ENCODE peak calls at places on chromosomes 3 and 15, in six cellular contexts. X is retina, O is posterior vena cava, E is mesenteric fat pad, V is aorta, W is ACHN. D is an unnamed sample.

GRCh38 chr3:70849911-70850699 is 537.7 kb upstream of the MDFIC2 start:
- DNase-seq in X (no peak), O (no peak), E (no peak), V (no peak), W (peak; percentile 79), D (peak; percentile 72)

GRCh38 chr3:194633349-194634004 is at the start of gene TMEM44:
- DNase-seq in X (peak; percentile 94), O (peak; percentile 89), E (peak; percentile 93), V (peak; percentile 88), W (peak; percentile 83), D (peak; percentile 81)

GRCh38 chr15:36907295-36907694 is 193.1 kb downstream of the MEIS2 start:
- DNase-seq in X (no peak), O (no peak), E (no peak), V (no peak), W (no peak), D (no peak)

GRCh38 chr3:51779137-51779536 is at the start of gene IQCF6:
- DNase-seq in X (no peak), O (no peak), E (no peak), V (no peak), W (no peak), D (no peak)

GRCh38 chr3:132321321-132321720 is 4.1 kb downstream of the ACP3 start:
- DNase-seq in X (no peak), O (no peak), E (no peak), V (no peak), W (no peak), D (no peak)

GRCh38 chr3:22012471-22012870 is 261.5 kb upstream of the ZNF385D start:
- DNase-seq in X (no peak), O (no peak), E (no peak), V (no peak), W (no peak), D (no peak)

GRCh38 chr3:131619821-131620220 is 117.0 kb upstream of the MRPL3 start:
- DNase-seq in X (no peak), O (no peak), E (no peak), V (no peak), W (no peak), D (no peak)

GRCh38 chr3:100189444-100189964 is 71.3 kb upstream of the TBC1D23 start:
- DNase-seq in X (no peak), O (no peak), E (no peak), V (no peak), W (no peak), D (no peak)

GRCh38 chr3:136194409-136195257 is 1.5 kb downstream of the MSL2 start:
- DNase-seq in X (peak; percentile 65), O (no peak), E (no peak), V (no peak), W (peak; percentile 16), D (no peak)

GRCh38 chr3:18033581-18033980 is 291.1 kb upstream of the TBC1D5 start:
- DNase-seq in X (no peak), O (no peak), E (no peak), V (no peak), W (no peak), D (no peak)

GRCh38 chr15:35481992-35482391 is 64.0 kb downstream of the DPH6 start:
- DNase-seq in X (no peak), O (no peak), E (no peak), V (no peak), W (peak; percentile 63), D (no peak)

GRCh38 chr3:151875759-151876158 is 2.3 kb downstream of the SUCNR1 start:
- DNase-seq in X (no peak), O (no peak), E (no peak), V (no peak), W (peak; percentile 58), D (no peak)

GRCh38 chr3:197028711-197029510 is 706 bp downstream of the MELTF start:
- DNase-seq in X (peak; percentile 41), O (no peak), E (peak; percentile 90), V (peak; percentile 80), W (peak; percentile 12), D (no peak)

GRCh38 chr3:29720660-29721059 is 439.8 kb downstream of the RBMS3 start:
- DNase-seq in X (no peak), O (no peak), E (no peak), V (no peak), W (no peak), D (no peak)

GRCh38 chr3:145248928-145249327 is 912.1 kb downstream of the PLOD2 start:
- DNase-seq in X (no peak), O (no peak), E (no peak), V (no peak), W (no peak), D (no peak)

GRCh38 chr3:20190991-20191390 is 5.0 kb upstream of the SGO1 start:
- DNase-seq in X (no peak), O (no peak), E (no peak), V (no peak), W (no peak), D (no peak)

GRCh38 chr3:14565791-14566588 is 25.8 kb upstream of the GRIP2 start:
- DNase-seq in X (no peak), O (no peak), E (no peak), V (no peak), W (peak; percentile 57), D (no peak)

GRCh38 chr3:147257972-147258371 is 148.4 kb downstream of the ZIC4 start:
- DNase-seq in X (peak; percentile 8), O (no peak), E (no peak), V (no peak), W (no peak), D (no peak)

GRCh38 chr3:57068437-57069089 is 8.1 kb downstream of the SPATA12 start:
- DNase-seq in X (peak; percentile 9), O (peak; percentile 89), E (no peak), V (peak; percentile 81), W (peak; percentile 94), D (peak; percentile 84)

GRCh38 chr15:40281057-40281850 is 1.6 kb downstream of the ANKRD63 start:
- DNase-seq in X (no peak), O (no peak), E (no peak), V (no peak), W (no peak), D (no peak)

GRCh38 chr3:176789281-176789705 is 408.0 kb downstream of the TBL1XR1 start:
- DNase-seq in X (no peak), O (no peak), E (no peak), V (no peak), W (no peak), D (no peak)

GRCh38 chr15:89333011-89333860 is 1.4 kb downstream of the POLG start:
- DNase-seq in X (no peak), O (peak; percentile 74), E (no peak), V (peak; percentile 73), W (no peak), D (peak; percentile 61)

GRCh38 chr3:45799586-45799985 is 3.2 kb upstream of the SLC6A20 start:
- DNase-seq in X (no peak), O (no peak), E (no peak), V (no peak), W (no peak), D (no peak)